ENCODE peak calls at places on chromosomes 13 and 19, in ten cellular contexts. L is AG04450; B is T-helper 1 cell; R is NCI-H460; D is stimulated activated CD4-positive, alpha-beta T cell treated with anti-CD3 and anti-CD28 coated beads, Interleukin-15, amount 100 ng/mL, for 1 hour; J is kidney tubule cell; N is caudate nucleus; T is NCI-H1417; G is body of pancreas; F is globus pallidus. Q is an unnamed sample.

GRCh38 chr13:90547272-90547790 is 800.2 kb upstream of the MIR17HG start:
- DNase-seq in L (no peak), B (no peak), R (no peak), D (no peak), J (no peak), N (no peak), T (no peak), G (no peak), F (no peak), Q (no peak)

GRCh38 chr13:106797081-106797640 is 229.2 kb upstream of the ARGLU1 start:
- DNase-seq in L (no peak), B (no peak), R (no peak), D (no peak), J (no peak), N (no peak), T (no peak), G (no peak), F (no peak), Q (no peak)

GRCh38 chr13:80386001-80386400 is 45.1 kb upstream of the SPRY2 start:
- DNase-seq in L (no peak), B (no peak), R (no peak), D (no peak), J (no peak), N (no peak), T (no peak), G (no peak), F (no peak), Q (no peak)

GRCh38 chr13:97226788-97227627 is 4.9 kb downstream of the MBNL2 start:
- DNase-seq in L (no peak), B (peak), R (no peak), D (no peak), J (peak), N (no peak), T (peak), G (peak), F (no peak), Q (no peak)

GRCh38 chr19:37931941-37932655 is 25.1 kb downstream of the SIPA1L3 start:
- DNase-seq in L (peak), B (no peak), R (no peak), D (no peak), J (peak), N (no peak), T (peak), G (peak), F (peak), Q (peak)

GRCh38 chr13:101757446-101758039 is 305.1 kb downstream of the ITGBL1 start:
- DNase-seq in L (no peak), B (no peak), R (peak), D (no peak), J (peak), N (no peak), T (peak), G (no peak), F (peak), Q (no peak)

GRCh38 chr19:11191934-11192333 is 5.4 kb downstream of the KANK2 start:
- DNase-seq in L (no peak), B (no peak), R (no peak), D (no peak), J (peak), N (no peak), T (no peak), G (no peak), F (no peak), Q (no peak)

GRCh38 chr13:28753208-28753892 is 34.6 kb upstream of the SLC46A3 start:
- DNase-seq in L (peak), B (no peak), R (peak), D (no peak), J (peak), N (no peak), T (no peak), G (peak), F (no peak), Q (no peak)

GRCh38 chr13:45102136-45102802 is 18.0 kb upstream of the GTF2F2 start:
- DNase-seq in L (peak), B (no peak), R (no peak), D (no peak), J (no peak), N (peak), T (no peak), G (no peak), F (peak), Q (no peak)

GRCh38 chr13:111298214-111298975 is 22.0 kb upstream of the TEX29 start:
- DNase-seq in L (no peak), B (no peak), R (no peak), D (no peak), J (no peak), N (no peak), T (no peak), G (no peak), F (no peak), Q (no peak)

GRCh38 chr13:111160648-111161047 is 45.5 kb downstream of the ARHGEF7 start:
- DNase-seq in L (no peak), B (no peak), R (no peak), D (no peak), J (no peak), N (no peak), T (no peak), G (no peak), F (no peak), Q (no peak)

GRCh38 chr19:16376649-16377048 is 52.0 kb downstream of the KLF2 start:
- DNase-seq in L (no peak), B (no peak), R (no peak), D (peak), J (no peak), N (no peak), T (no peak), G (no peak), F (no peak), Q (no peak)

GRCh38 chr13:44373601-44374347 is at the start of gene SERP2:
- DNase-seq in L (no peak), B (no peak), R (no peak), D (no peak), J (peak), N (peak), T (peak), G (peak), F (peak), Q (no peak)

GRCh38 chr19:3114018-3114726 is 20.0 kb downstream of the GNA11 start:
- DNase-seq in L (no peak), B (no peak), R (no peak), D (no peak), J (no peak), N (no peak), T (no peak), G (no peak), F (no peak), Q (no peak)

GRCh38 chr13:37748913-37749312 is 120.7 kb downstream of the TRPC4 start:
- DNase-seq in L (no peak), B (no peak), R (no peak), D (no peak), J (no peak), N (no peak), T (no peak), G (no peak), F (no peak), Q (no peak)

GRCh38 chr13:45301263-45301662 is 39.7 kb downstream of the TPT1 start:
- DNase-seq in L (no peak), B (no peak), R (no peak), D (no peak), J (no peak), N (no peak), T (no peak), G (no peak), F (no peak), Q (no peak)

GRCh38 chr19:55096061-55096701 is 20.5 kb downstream of the EPS8L1 start:
- DNase-seq in L (no peak), B (no peak), R (no peak), D (no peak), J (no peak), N (no peak), T (no peak), G (no peak), F (no peak), Q (no peak)

GRCh38 chr19:13093407-13094284 is 9.0 kb downstream of the LYL1 start:
- DNase-seq in L (peak), B (peak), R (peak), D (peak), J (peak), N (peak), T (peak), G (peak), F (peak), Q (peak)

GRCh38 chr19:4575267-4575793 is 15.8 kb upstream of the SEMA6B start:
- DNase-seq in L (peak), B (no peak), R (peak), D (no peak), J (peak), N (no peak), T (no peak), G (peak), F (no peak), Q (no peak)

GRCh38 chr19:15464394-15465385 is at the start of gene RASAL3:
- DNase-seq in L (no peak), B (peak), R (no peak), D (peak), J (no peak), N (no peak), T (no peak), G (no peak), F (no peak), Q (no peak)

GRCh38 chr13:113903361-113903760 is 39.5 kb upstream of the GAS6 start:
- DNase-seq in L (no peak), B (no peak), R (no peak), D (no peak), J (no peak), N (no peak), T (no peak), G (no peak), F (no peak), Q (no peak)

GRCh38 chr19:30028118-30028991 is 86.3 kb downstream of the URI1 start:
- DNase-seq in L (no peak), B (no peak), R (no peak), D (no peak), J (no peak), N (no peak), T (no peak), G (no peak), F (no peak), Q (no peak)

Q was measured in amygdala.